ENCODE peak calls at places on chromosome 1, in ten cellular contexts. One of them, this sample, is unnamed.

GRCh38 chr1:58158465-58159423 is 387.8 kb downstream of the OMA1 start:
- DNase-seq in pancreas: no peak
- DNase-seq in chondrocyte: no peak
- DNase-seq in fibroblast of lung: no peak
- DNase-seq in omental fat pad: no peak
- DNase-seq in GM20000: no peak
- DNase-seq in BJ: no peak
- DNase-seq in GM06990: no peak
- DNase-seq in CD8-positive, alpha-beta T cell: no peak
- DNase-seq in heart right ventricle: no peak
- DNase-seq in this sample: no peak

GRCh38 chr1:210360852-210361477 is 32.3 kb downstream of the HHAT start:
- DNase-seq in pancreas: no peak
- DNase-seq in chondrocyte: no peak
- DNase-seq in fibroblast of lung: peak
- DNase-seq in omental fat pad: no peak
- DNase-seq in GM20000: peak
- DNase-seq in BJ: peak
- DNase-seq in GM06990: no peak
- DNase-seq in CD8-positive, alpha-beta T cell: no peak
- DNase-seq in heart right ventricle: no peak
- DNase-seq in this sample: no peak

GRCh38 chr1:21099034-21099868 is 77.4 kb downstream of the EIF4G3 start:
- DNase-seq in pancreas: no peak
- DNase-seq in chondrocyte: no peak
- DNase-seq in fibroblast of lung: peak
- DNase-seq in omental fat pad: no peak
- DNase-seq in GM20000: no peak
- DNase-seq in BJ: no peak
- DNase-seq in GM06990: no peak
- DNase-seq in CD8-positive, alpha-beta T cell: no peak
- DNase-seq in heart right ventricle: no peak
- DNase-seq in this sample: no peak

GRCh38 chr1:11888206-11888876 is 29.6 kb upstream of the NPPB start:
- DNase-seq in pancreas: no peak
- DNase-seq in chondrocyte: no peak
- DNase-seq in fibroblast of lung: no peak
- DNase-seq in omental fat pad: no peak
- DNase-seq in GM20000: no peak
- DNase-seq in BJ: no peak
- DNase-seq in GM06990: no peak
- DNase-seq in CD8-positive, alpha-beta T cell: no peak
- DNase-seq in heart right ventricle: no peak
- DNase-seq in this sample: no peak

GRCh38 chr1:56137090-56137489 is 442.3 kb downstream of the PLPP3 start:
- DNase-seq in pancreas: no peak
- DNase-seq in chondrocyte: no peak
- DNase-seq in fibroblast of lung: peak
- DNase-seq in omental fat pad: no peak
- DNase-seq in GM20000: no peak
- DNase-seq in BJ: no peak
- DNase-seq in GM06990: no peak
- DNase-seq in CD8-positive, alpha-beta T cell: no peak
- DNase-seq in heart right ventricle: no peak
- DNase-seq in this sample: no peak

GRCh38 chr1:181152892-181153633 is 64.6 kb downstream of the IER5 start:
- DNase-seq in pancreas: no peak
- DNase-seq in chondrocyte: no peak
- DNase-seq in fibroblast of lung: peak
- DNase-seq in omental fat pad: no peak
- DNase-seq in GM20000: peak
- DNase-seq in BJ: no peak
- DNase-seq in GM06990: peak
- DNase-seq in CD8-positive, alpha-beta T cell: no peak
- DNase-seq in heart right ventricle: peak
- DNase-seq in this sample: peak

GRCh38 chr1:234725177-234726132 is 115.5 kb upstream of the IRF2BP2 start:
- DNase-seq in pancreas: peak
- DNase-seq in chondrocyte: no peak
- DNase-seq in fibroblast of lung: peak
- DNase-seq in omental fat pad: no peak
- DNase-seq in GM20000: no peak
- DNase-seq in BJ: no peak
- DNase-seq in GM06990: no peak
- DNase-seq in CD8-positive, alpha-beta T cell: peak
- DNase-seq in heart right ventricle: peak
- DNase-seq in this sample: no peak

GRCh38 chr1:236222616-236223015 is 59.1 kb downstream of the ERO1B start:
- DNase-seq in pancreas: no peak
- DNase-seq in chondrocyte: no peak
- DNase-seq in fibroblast of lung: no peak
- DNase-seq in omental fat pad: no peak
- DNase-seq in GM20000: no peak
- DNase-seq in BJ: no peak
- DNase-seq in GM06990: no peak
- DNase-seq in CD8-positive, alpha-beta T cell: no peak
- DNase-seq in heart right ventricle: no peak
- DNase-seq in this sample: no peak

GRCh38 chr1:214101246-214101645 is 113.5 kb downstream of the PROX1 start:
- DNase-seq in pancreas: no peak
- DNase-seq in chondrocyte: no peak
- DNase-seq in fibroblast of lung: no peak
- DNase-seq in omental fat pad: no peak
- DNase-seq in GM20000: no peak
- DNase-seq in BJ: no peak
- DNase-seq in GM06990: no peak
- DNase-seq in CD8-positive, alpha-beta T cell: no peak
- DNase-seq in heart right ventricle: no peak
- DNase-seq in this sample: no peak

GRCh38 chr1:41811051-41811795 is 107.5 kb downstream of the HIVEP3 start:
- DNase-seq in pancreas: no peak
- DNase-seq in chondrocyte: no peak
- DNase-seq in fibroblast of lung: peak
- DNase-seq in omental fat pad: no peak
- DNase-seq in GM20000: peak
- DNase-seq in BJ: no peak
- DNase-seq in GM06990: peak
- DNase-seq in CD8-positive, alpha-beta T cell: peak
- DNase-seq in heart right ventricle: no peak
- DNase-seq in this sample: no peak
- TF ChIP-seq CTCF in pancreas: no peak
- TF ChIP-seq CTCF in chondrocyte: no peak
- TF ChIP-seq CTCF in fibroblast of lung: no peak
- TF ChIP-seq CTCF in omental fat pad: no peak
- TF ChIP-seq CTCF in GM20000: no peak
- TF ChIP-seq CTCF in BJ: no peak
- TF ChIP-seq CTCF in GM06990: peak
- TF ChIP-seq CTCF in CD8-positive, alpha-beta T cell: no peak
- TF ChIP-seq CTCF in heart right ventricle: no peak
- TF ChIP-seq CTCF in this sample: no peak

DNA sequence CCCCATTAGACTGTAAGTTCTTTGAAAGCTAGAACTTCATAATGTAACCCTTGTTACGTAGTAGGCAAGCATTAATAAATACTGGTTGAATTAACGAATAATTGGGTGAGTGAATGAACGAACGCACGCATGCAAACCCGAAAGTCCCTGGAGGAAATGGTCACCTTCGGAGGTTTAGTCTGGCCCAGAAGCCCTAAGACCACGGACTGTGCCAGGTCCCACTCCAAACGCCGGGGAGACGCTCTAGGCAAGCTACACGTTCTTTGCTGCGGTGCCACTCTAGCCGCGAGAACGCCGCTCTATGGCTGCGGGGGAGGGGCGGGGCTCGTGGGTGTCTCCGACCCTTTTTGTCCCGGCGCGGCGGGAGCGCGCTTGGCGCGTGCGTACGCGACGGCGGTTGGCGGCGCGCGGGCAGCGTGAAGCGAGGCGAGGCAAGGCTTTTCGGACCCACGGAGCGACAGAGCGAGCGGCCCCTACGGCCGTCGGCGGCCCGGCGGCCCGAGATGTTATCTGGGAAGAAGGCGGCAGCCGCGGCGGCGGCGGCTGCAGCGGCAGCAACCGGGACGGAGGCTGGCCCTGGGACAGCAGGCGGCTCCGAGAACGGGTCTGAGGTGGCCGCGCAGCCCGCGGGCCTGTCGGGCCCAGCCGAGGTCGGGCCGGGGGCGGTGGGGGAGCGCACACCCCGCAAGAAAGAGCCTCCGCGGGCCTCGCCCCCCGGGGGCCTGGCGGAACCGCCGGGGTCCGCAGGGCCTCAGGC is at the start of gene KDM1A:
- DNase-seq in pancreas: peak
- DNase-seq in chondrocyte: peak
- DNase-seq in fibroblast of lung: peak
- DNase-seq in omental fat pad: peak
- DNase-seq in GM20000: peak
- DNase-seq in BJ: peak
- DNase-seq in GM06990: peak
- DNase-seq in CD8-positive, alpha-beta T cell: peak
- DNase-seq in heart right ventricle: peak
- DNase-seq in this sample: peak
- TF ChIP-seq CTCF in pancreas: no peak
- TF ChIP-seq CTCF in chondrocyte: peak
- TF ChIP-seq CTCF in fibroblast of lung: no peak
- TF ChIP-seq CTCF in omental fat pad: no peak
- TF ChIP-seq CTCF in GM20000: peak
- TF ChIP-seq CTCF in BJ: peak
- TF ChIP-seq CTCF in GM06990: peak
- TF ChIP-seq CTCF in CD8-positive, alpha-beta T cell: no peak
- TF ChIP-seq CTCF in heart right ventricle: no peak
- TF ChIP-seq CTCF in this sample: no peak

GRCh38 chr1:111484391-111484790 is 10.6 kb downstream of the C1orf162 start:
- DNase-seq in pancreas: no peak
- DNase-seq in chondrocyte: no peak
- DNase-seq in fibroblast of lung: no peak
- DNase-seq in omental fat pad: no peak
- DNase-seq in GM20000: no peak
- DNase-seq in BJ: no peak
- DNase-seq in GM06990: no peak
- DNase-seq in CD8-positive, alpha-beta T cell: no peak
- DNase-seq in heart right ventricle: no peak
- DNase-seq in this sample: no peak

GRCh38 chr1:111483166-111483565 is 9.4 kb downstream of the C1orf162 start:
- DNase-seq in pancreas: no peak
- DNase-seq in chondrocyte: no peak
- DNase-seq in fibroblast of lung: peak
- DNase-seq in omental fat pad: no peak
- DNase-seq in GM20000: no peak
- DNase-seq in BJ: no peak
- DNase-seq in GM06990: no peak
- DNase-seq in CD8-positive, alpha-beta T cell: no peak
- DNase-seq in heart right ventricle: no peak
- DNase-seq in this sample: no peak

GRCh38 chr1:111480682-111481081 is 6.9 kb downstream of the C1orf162 start:
- DNase-seq in pancreas: no peak
- DNase-seq in chondrocyte: no peak
- DNase-seq in fibroblast of lung: no peak
- DNase-seq in omental fat pad: no peak
- DNase-seq in GM20000: no peak
- DNase-seq in BJ: no peak
- DNase-seq in GM06990: no peak
- DNase-seq in CD8-positive, alpha-beta T cell: no peak
- DNase-seq in heart right ventricle: no peak
- DNase-seq in this sample: no peak

GRCh38 chr1:111476761-111477309 is 3.1 kb downstream of the C1orf162 start:
- DNase-seq in pancreas: no peak
- DNase-seq in chondrocyte: no peak
- DNase-seq in fibroblast of lung: no peak
- DNase-seq in omental fat pad: no peak
- DNase-seq in GM20000: peak
- DNase-seq in BJ: no peak
- DNase-seq in GM06990: peak
- DNase-seq in CD8-positive, alpha-beta T cell: peak
- DNase-seq in heart right ventricle: no peak
- DNase-seq in this sample: no peak

GRCh38 chr1:111481387-111482221 is 7.8 kb downstream of the C1orf162 start:
- DNase-seq in pancreas: peak
- DNase-seq in chondrocyte: no peak
- DNase-seq in fibroblast of lung: peak
- DNase-seq in omental fat pad: peak
- DNase-seq in GM20000: peak
- DNase-seq in BJ: no peak
- DNase-seq in GM06990: peak
- DNase-seq in CD8-positive, alpha-beta T cell: peak
- DNase-seq in heart right ventricle: peak
- DNase-seq in this sample: no peak
- TF ChIP-seq CTCF in pancreas: peak
- TF ChIP-seq CTCF in chondrocyte: peak
- TF ChIP-seq CTCF in fibroblast of lung: peak
- TF ChIP-seq CTCF in omental fat pad: no peak
- TF ChIP-seq CTCF in GM20000: peak
- TF ChIP-seq CTCF in BJ: peak
- TF ChIP-seq CTCF in GM06990: peak
- TF ChIP-seq CTCF in CD8-positive, alpha-beta T cell: no peak
- TF ChIP-seq CTCF in heart right ventricle: peak
- TF ChIP-seq CTCF in this sample: no peak

GRCh38 chr1:247210386-247211117 is 38.7 kb upstream of the ZNF124 start:
- DNase-seq in pancreas: peak
- DNase-seq in chondrocyte: peak
- DNase-seq in fibroblast of lung: peak
- DNase-seq in omental fat pad: peak
- DNase-seq in GM20000: peak
- DNase-seq in BJ: peak
- DNase-seq in GM06990: peak
- DNase-seq in CD8-positive, alpha-beta T cell: peak
- DNase-seq in heart right ventricle: peak
- DNase-seq in this sample: peak
- TF ChIP-seq CTCF in pancreas: no peak
- TF ChIP-seq CTCF in chondrocyte: no peak
- TF ChIP-seq CTCF in fibroblast of lung: no peak
- TF ChIP-seq CTCF in omental fat pad: no peak
- TF ChIP-seq CTCF in GM20000: no peak
- TF ChIP-seq CTCF in BJ: no peak
- TF ChIP-seq CTCF in GM06990: no peak
- TF ChIP-seq CTCF in CD8-positive, alpha-beta T cell: no peak
- TF ChIP-seq CTCF in heart right ventricle: no peak
- TF ChIP-seq CTCF in this sample: no peak